ENCODE peak calls at places on chromosome 13, in eight cellular contexts. S is IMR-90, T is stomach, P is GM12878, O is HCT116, L is NB4, D is adrenal gland, X is thyroid gland. Q is an unnamed sample.

GRCh38 chr13:38630780-38631179 is 56.1 kb upstream of the FREM2 start:
- DNase-seq in S (peak), T (no peak), P (no peak), O (no peak), L (no peak), D (no peak), X (no peak), Q (no peak)

GRCh38 chr13:51552027-51552426 is 32.2 kb upstream of the WDFY2 start:
- DNase-seq in S (no peak), T (no peak), P (no peak), O (no peak), L (peak), D (peak), X (no peak), Q (peak)

GRCh38 chr13:84870190-84870589 is 929.0 kb downstream of the SLITRK6 start:
- DNase-seq in S (no peak), T (no peak), P (no peak), O (no peak), L (peak), D (no peak), X (no peak), Q (no peak)

GRCh38 chr13:97797553-97797952 is 155.9 kb upstream of the IPO5 start:
- DNase-seq in S (no peak), T (no peak), P (no peak), O (no peak), L (no peak), D (no peak), X (no peak), Q (no peak)

GRCh38 chr13:33721719-33722118 is 96.2 kb upstream of the RFC3 start:
- DNase-seq in S (peak), T (no peak), P (no peak), O (no peak), L (no peak), D (peak), X (no peak), Q (no peak)

GRCh38 chr13:54449922-54450321 is 1421.3 kb downstream of the OLFM4 start:
- DNase-seq in S (no peak), T (no peak), P (no peak), O (no peak), L (no peak), D (no peak), X (no peak), Q (no peak)

GRCh38 chr13:89401209-89401810 is 1730.1 kb downstream of the SLITRK5 start:
- DNase-seq in S (peak), T (no peak), P (no peak), O (no peak), L (peak), D (no peak), X (no peak), Q (no peak)

GRCh38 chr13:33235078-33235477 is 50.5 kb downstream of the STARD13 start:
- DNase-seq in S (peak), T (no peak), P (no peak), O (no peak), L (no peak), D (no peak), X (no peak), Q (no peak)

GRCh38 chr13:75481176-75482069 is 546 bp downstream of the TBC1D4 start:
- DNase-seq in S (no peak), T (peak), P (no peak), O (no peak), L (peak), D (peak), X (peak), Q (peak)

GRCh38 chr13:95898256-95898655 is 154.9 kb downstream of the UGGT2 start:
- DNase-seq in S (no peak), T (no peak), P (no peak), O (no peak), L (no peak), D (no peak), X (no peak), Q (no peak)

GRCh38 chr13:91748416-91749089 is 350.1 kb downstream of the GPC5 start:
- DNase-seq in S (no peak), T (no peak), P (no peak), O (no peak), L (no peak), D (no peak), X (no peak), Q (no peak)
- H3K4me3 ChIP-seq in S (no peak), T (no peak), P (no peak), O (no peak), L (no peak), D (no peak), X (no peak), Q (no peak)

GRCh38 chr13:27622102-27622820 is 569 bp downstream of the POLR1D start:
- DNase-seq in S (peak), T (no peak), P (no peak), O (no peak), L (no peak), D (no peak), X (no peak), Q (peak)
- TF ChIP-seq POLR2A in S (no peak), T (no peak), P (no peak), O (no peak), L (no peak), D (no peak), X (no peak), Q (no peak)

DNA sequence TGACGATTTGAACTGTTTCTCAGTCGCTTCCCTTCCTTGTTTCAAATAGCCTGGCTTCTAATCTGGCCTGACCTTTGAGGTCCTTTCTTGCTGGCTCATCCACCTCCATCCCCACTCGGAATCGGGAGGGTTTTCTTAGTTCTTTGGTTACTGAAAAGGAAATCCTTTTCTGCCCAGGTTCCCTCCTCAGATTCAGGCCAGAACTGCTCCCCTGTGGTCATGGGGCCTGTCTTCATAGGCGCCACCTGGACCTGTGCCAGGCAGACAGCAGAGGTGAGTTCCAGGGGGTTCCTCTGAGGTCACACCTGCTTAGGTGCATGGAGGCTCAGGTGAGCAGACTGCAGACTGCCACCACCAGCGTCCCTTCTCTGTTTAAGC is 62.4 kb downstream of the AKAP11 start:
- DNase-seq in S (no peak), T (no peak), P (peak), O (no peak), L (no peak), D (no peak), X (peak), Q (no peak)
- TF ChIP-seq CTCF in S (no peak), T (no peak), P (no peak), O (no peak), L (no peak), D (no peak), X (no peak), Q (no peak)

GRCh38 chr13:29500426-29500825 is 95.1 kb downstream of the SLC7A1 start:
- DNase-seq in S (no peak), T (no peak), P (no peak), O (no peak), L (no peak), D (no peak), X (no peak), Q (no peak)
- H3K4me3 ChIP-seq in S (no peak), T (no peak), P (no peak), O (no peak), L (no peak), D (no peak), X (no peak), Q (no peak)

GRCh38 chr13:32031025-32031814 is at the start of gene FRY:
- DNase-seq in S (peak), T (peak), P (no peak), O (peak), L (peak), D (peak), X (peak), Q (peak)
- TF ChIP-seq POLR2A in S (no peak), T (no peak), P (no peak), O (no peak), L (no peak), D (no peak), X (peak), Q (peak)